ENCODE peak calls at places on chromosomes 1 and 21, in seven cellular contexts. T is epithelial cell of esophagus; J is HFFc6; K is G401; F is activated CD8-positive, alpha-beta memory T cell treated with anti-CD3 and anti-CD28 coated beads for 24 hours; P is NCI-H1092 treated with DMSO at 0.1 percent for 48 hours; Z is bronchial epithelial cell. G is an unnamed sample.

GRCh38 chr1:210250998-210251679 is 18.5 kb downstream of the SERTAD4 start:
- DNase-seq in J (peak), K (peak), Z (peak), T (peak), P (peak), F (peak), G (peak)

GRCh38 chr1:51575406-51576084 is 41.3 kb upstream of the OSBPL9 start:
- DNase-seq in Z (no peak), T (no peak), F (no peak), K (no peak), P (no peak), J (no peak), G (no peak)

GRCh38 chr1:167455786-167456446 is 62.4 kb downstream of the CD247 start:
- DNase-seq in K (peak), T (no peak), Z (no peak), J (no peak), P (peak), F (no peak), G (peak)

GRCh38 chr1:198121058-198121829 is 35.6 kb upstream of the NEK7 start:
- DNase-seq in K (no peak), P (no peak), Z (peak), J (peak), T (peak), F (no peak), G (peak)

GRCh38 chr1:16926491-16927195 is 4.9 kb downstream of the CROCC start:
- DNase-seq in F (no peak), P (peak), J (no peak), K (no peak), Z (no peak), T (no peak), G (no peak)

GRCh38 chr1:181097242-181097641 is 8.7 kb downstream of the IER5 start:
- DNase-seq in T (no peak), F (no peak), P (peak), K (no peak), Z (no peak), J (no peak), G (no peak)

GRCh38 chr1:182962554-182963115 is 9.7 kb upstream of the SHCBP1L start:
- DNase-seq in J (peak), K (peak), T (peak), Z (peak), P (peak), F (no peak), G (peak)

GRCh38 chr1:34296059-34296458 is 119.4 kb downstream of the C1orf94 start:
- DNase-seq in T (no peak), K (no peak), F (no peak), P (no peak), J (no peak), Z (no peak), G (no peak)

GRCh38 chr1:29584816-29585600 is 348.7 kb downstream of the PTPRU start:
- DNase-seq in Z (peak), K (no peak), T (no peak), J (no peak), F (no peak), P (no peak), G (no peak)

GRCh38 chr21:44998621-44999427 is 59.0 kb downstream of the SLX9 start:
- DNase-seq in P (no peak), K (no peak), J (no peak), Z (no peak), T (no peak), F (no peak), G (no peak)

GRCh38 chr1:5976231-5976630 is 16.0 kb downstream of the NPHP4 start:
- DNase-seq in T (no peak), J (no peak), F (no peak), P (no peak), Z (no peak), K (no peak), G (no peak)

GRCh38 chr1:12356004-12356890 is 126.4 kb downstream of the VPS13D start:
- DNase-seq in Z (peak), F (no peak), T (no peak), J (no peak), K (no peak), P (peak), G (no peak)

GRCh38 chr1:93670141-93670540 is 11.5 kb downstream of the BCAR3 start:
- DNase-seq in J (peak), Z (no peak), F (no peak), K (peak), T (peak), P (no peak), G (peak)

GRCh38 chr1:179380299-179380698 is 14.5 kb downstream of the AXDND1 start:
- DNase-seq in P (no peak), K (no peak), J (peak), T (peak), F (no peak), Z (no peak), G (no peak)

GRCh38 chr1:53944469-53945182 is 873 bp downstream of the IFT25 start:
- DNase-seq in P (no peak), T (no peak), K (peak), F (peak), Z (no peak), J (no peak), G (peak)

GRCh38 chr1:113021430-113022085 is 51.4 kb upstream of the LRIG2 start:
- DNase-seq in J (no peak), P (no peak), F (peak), T (peak), Z (peak), K (no peak), G (peak)

GRCh38 chr1:209490013-209490412 is 93.5 kb upstream of the CAMK1G start:
- DNase-seq in P (peak), F (no peak), T (peak), K (peak), J (peak), Z (peak), G (peak)

GRCh38 chr1:208475951-208476824 is 232.0 kb upstream of the PLXNA2 start:
- DNase-seq in P (peak), Z (no peak), F (no peak), J (no peak), T (no peak), K (no peak), G (peak)

GRCh38 chr1:206524739-206525364 is 17.5 kb downstream of the RASSF5 start:
- DNase-seq in P (no peak), K (no peak), Z (peak), J (no peak), T (peak), F (no peak), G (no peak)

GRCh38 chr1:166905930-166906329 is 29.9 kb upstream of the TADA1 start:
- DNase-seq in T (peak), P (no peak), K (no peak), Z (peak), J (peak), F (no peak), G (no peak)

GRCh38 chr1:58006421-58007032 is 540.0 kb downstream of the OMA1 start:
- DNase-seq in F (no peak), J (no peak), Z (no peak), P (no peak), T (no peak), K (no peak), G (no peak)

GRCh38 chr1:17874231-17874630 is 119.1 kb downstream of the ACTL8 start:
- DNase-seq in F (no peak), T (no peak), K (peak), P (no peak), Z (peak), J (peak), G (peak)

GRCh38 chr1:240575976-240576666 is 35.8 kb downstream of the GREM2 start:
- DNase-seq in Z (peak), F (no peak), J (no peak), T (no peak), P (no peak), K (no peak), G (peak)

GRCh38 chr21:36873511-36873910 is 93.0 kb downstream of the HLCS start:
- DNase-seq in Z (no peak), J (no peak), T (no peak), F (no peak), P (no peak), K (no peak), G (peak)

GRCh38 chr1:119080586-119080985 is 59.9 kb downstream of the WARS2 start:
- DNase-seq in J (peak), P (no peak), Z (peak), T (peak), F (no peak), K (peak), G (peak)

GRCh38 chr1:173134029-173134428 is 73.1 kb downstream of the TNFSF4 start:
- DNase-seq in J (peak), T (peak), P (no peak), K (no peak), F (no peak), Z (peak), G (no peak)

GRCh38 chr1:247298124-247298481 is 33.6 kb downstream of the ZNF496 start:
- DNase-seq in K (no peak), Z (no peak), P (no peak), T (no peak), F (no peak), J (no peak), G (no peak)

GRCh38 chr1:201266276-201266675 is 17.0 kb upstream of the PKP1 start:
- DNase-seq in F (no peak), Z (no peak), K (no peak), T (no peak), P (no peak), J (no peak), G (no peak)